ENCODE peak calls at places on chromosomes 4 and X, in ten cellular contexts. P is tibial artery; T is tibial nerve; R is lung; U is left ventricle myocardium inferior; G is CD4-positive, CD25-positive, alpha-beta regulatory T cell; V is mesendoderm; Y is right atrium auricular region; W is HepG2; N is psoas muscle. Q is an unnamed sample. For H3K36me3 and H3K4me1, the result is how much of the 10 kb centered on the place peaks cover.

GRCh38 chr4:137541866-137542648 is 9.8 kb upstream of the PCDH18 start:
- DNase-seq in P (no peak), T (no peak), R (no peak), U (no peak), G (no peak), V (no peak), Y (no peak), W (no peak), N (no peak), Q (no peak)

GRCh38 chr4:114998316-114998715 is 115.1 kb downstream of the NDST4 start:
- DNase-seq in P (no peak), T (no peak), R (no peak), U (no peak), G (no peak), V (no peak), Y (no peak), W (no peak), N (no peak), Q (no peak)

GRCh38 chrX:26651755-26652154 is 435.8 kb downstream of the MAGEB5 start:
- DNase-seq in P (no peak), T (no peak), R (no peak), U (no peak), G (no peak), V (no peak), Y (no peak), W (no peak), N (no peak), Q (no peak)

GRCh38 chr4:72397314-72397713 is 171.7 kb downstream of the ADAMTS3 start:
- DNase-seq in P (no peak), T (no peak), R (no peak), U (no peak), G (no peak), V (no peak), Y (no peak), W (no peak), N (no peak), Q (no peak)

GRCh38 chr4:42906906-42907774 is 14.6 kb downstream of the GRXCR1 start:
- DNase-seq in P (no peak), T (no peak), R (no peak), U (no peak), G (no peak), V (peak), Y (no peak), W (no peak), N (no peak), Q (no peak)

GRCh38 chrX:69067841-69068240 is 97.4 kb downstream of the PJA1 start:
- DNase-seq in P (no peak), T (no peak), R (no peak), U (no peak), G (no peak), V (no peak), Y (no peak), W (no peak), N (no peak), Q (no peak)

GRCh38 chr4:125735107-125735506 is 420.4 kb downstream of the FAT4 start:
- DNase-seq in P (no peak), T (no peak), R (peak), U (no peak), G (no peak), V (peak), Y (peak), W (peak), N (no peak), Q (no peak)

GRCh38 chrX:70196961-70197805 is 19.9 kb downstream of the DGAT2L6 start:
- DNase-seq in P (peak), T (peak), R (peak), U (peak), G (peak), V (peak), Y (no peak), W (peak), N (no peak), Q (peak)

GRCh38 chrX:71542411-71542810 is 9.5 kb downstream of the OGT start:
- DNase-seq in P (no peak), T (no peak), R (no peak), U (no peak), G (no peak), V (no peak), Y (no peak), W (no peak), N (no peak), Q (no peak)

GRCh38 chrX:31074522-31074921 is 2.7 kb upstream of the FTHL17 start:
- DNase-seq in P (no peak), T (no peak), R (no peak), U (no peak), G (no peak), V (no peak), Y (no peak), W (no peak), N (no peak), Q (no peak)

GRCh38 chrX:53288173-53288572 is 6.8 kb upstream of the IQSEC2 start:
- DNase-seq in P (peak), T (no peak), R (no peak), U (peak), G (peak), V (peak), Y (peak), W (no peak), N (peak), Q (no peak)

GRCh38 chr4:68011684-68012083 is 48.4 kb upstream of the TMPRSS11A start:
- DNase-seq in P (no peak), T (no peak), R (no peak), U (no peak), G (no peak), V (no peak), Y (no peak), W (no peak), N (no peak), Q (no peak)

GRCh38 chr4:78774395-78774794 is 1.8 kb upstream of the BMP2K start:
- DNase-seq in P (no peak), T (no peak), R (no peak), U (no peak), G (no peak), V (no peak), Y (no peak), W (no peak), N (no peak), Q (no peak)

GRCh38 chr4:37970702-37971101 is 10.5 kb downstream of the PTTG2 start:
- DNase-seq in P (peak), T (no peak), R (peak), U (peak), G (peak), V (peak), Y (peak), W (peak), N (peak), Q (peak)

GRCh38 chr4:180084561-180084960 is 2158.6 kb upstream of the TENM3 start:
- DNase-seq in P (no peak), T (no peak), R (no peak), U (no peak), G (no peak), V (no peak), Y (no peak), W (no peak), N (no peak), Q (no peak)

GRCh38 chrX:76148011-76148665 is 24.7 kb upstream of the PBDC1 start:
- DNase-seq in P (no peak), T (no peak), R (no peak), U (no peak), G (no peak), V (peak), Y (no peak), W (peak), N (no peak), Q (peak)

GRCh38 chrX:125757794-125758564 is 408.1 kb downstream of the DCAF12L2 start:
- DNase-seq in P (peak), T (no peak), R (no peak), U (peak), G (no peak), V (no peak), Y (no peak), W (no peak), N (no peak), Q (no peak)

GRCh38 chr4:100826808-100827548 is 309.2 kb upstream of the EMCN start:
- DNase-seq in P (no peak), T (no peak), R (no peak), U (no peak), G (no peak), V (no peak), Y (no peak), W (no peak), N (no peak), Q (no peak)

GRCh38 chr4:142840516-142841123 is 5.5 kb downstream of the INPP4B start:
- DNase-seq in P (no peak), T (no peak), R (no peak), U (no peak), G (no peak), V (peak), Y (no peak), W (peak), N (no peak), Q (peak)

GRCh38 chr4:38723114-38723513 is 59.1 kb downstream of the KLF3 start:
- DNase-seq in P (no peak), T (no peak), R (no peak), U (no peak), G (no peak), V (no peak), Y (no peak), W (no peak), N (no peak), Q (no peak)

GRCh38 chr4:55398966-55399365 is 3.2 kb downstream of the TMEM165 start:
- DNase-seq in P (no peak), T (no peak), R (no peak), U (no peak), G (no peak), V (no peak), Y (no peak), W (peak), N (no peak), Q (no peak)
- H3K36me3 ChIP-seq in P (under half), T (under half), R (under half), U (under half), G (under half), V (under half), Y (under half), W (under half), N (under half), Q (under half)

GRCh38 chrX:107673933-107674479 is 45.7 kb downstream of the PRPS1 start:
- DNase-seq in P (peak), T (peak), R (peak), U (peak), G (peak), V (no peak), Y (peak), W (no peak), N (peak), Q (peak)

GRCh38 chrX:107674480-107675364 is 46.4 kb downstream of the PRPS1 start:
- DNase-seq in P (peak), T (peak), R (peak), U (peak), G (peak), V (no peak), Y (peak), W (no peak), N (peak), Q (no peak)

GRCh38 chrX:107672955-107673378 is 44.7 kb downstream of the PRPS1 start:
- DNase-seq in P (peak), T (peak), R (peak), U (peak), G (peak), V (peak), Y (peak), W (peak), N (peak), Q (peak)

GRCh38 chrX:107675365-107675654 is 47.0 kb downstream of the PRPS1 start:
- DNase-seq in P (no peak), T (no peak), R (no peak), U (no peak), G (no peak), V (no peak), Y (no peak), W (no peak), N (no peak), Q (no peak)

GRCh38 chrX:107673401-107673800 is 45.1 kb downstream of the PRPS1 start:
- DNase-seq in P (no peak), T (no peak), R (no peak), U (no peak), G (no peak), V (no peak), Y (no peak), W (no peak), N (no peak), Q (no peak)
- H3K27ac ChIP-seq in P (peak), T (peak), R (peak), U (peak), G (peak), V (no peak), Y (peak), W (no peak), N (peak), Q (peak)

GRCh38 chr4:15007201-15007600 is 4.9 kb downstream of the CPEB2 start:
- DNase-seq in P (no peak), T (no peak), R (no peak), U (no peak), G (no peak), V (peak), Y (no peak), W (no peak), N (no peak), Q (no peak)

GRCh38 chr4:15012017-15012788 is 9.9 kb downstream of the CPEB2 start:
- DNase-seq in P (no peak), T (no peak), R (no peak), U (no peak), G (no peak), V (no peak), Y (no peak), W (no peak), N (no peak), Q (no peak)

GRCh38 chr4:15013585-15013984 is 11.3 kb downstream of the CPEB2 start:
- DNase-seq in P (no peak), T (no peak), R (no peak), U (no peak), G (no peak), V (no peak), Y (no peak), W (no peak), N (no peak), Q (no peak)

GRCh38 chr4:15011166-15011565 is 8.9 kb downstream of the CPEB2 start:
- DNase-seq in P (no peak), T (no peak), R (no peak), U (no peak), G (no peak), V (no peak), Y (no peak), W (no peak), N (no peak), Q (no peak)

DNA sequence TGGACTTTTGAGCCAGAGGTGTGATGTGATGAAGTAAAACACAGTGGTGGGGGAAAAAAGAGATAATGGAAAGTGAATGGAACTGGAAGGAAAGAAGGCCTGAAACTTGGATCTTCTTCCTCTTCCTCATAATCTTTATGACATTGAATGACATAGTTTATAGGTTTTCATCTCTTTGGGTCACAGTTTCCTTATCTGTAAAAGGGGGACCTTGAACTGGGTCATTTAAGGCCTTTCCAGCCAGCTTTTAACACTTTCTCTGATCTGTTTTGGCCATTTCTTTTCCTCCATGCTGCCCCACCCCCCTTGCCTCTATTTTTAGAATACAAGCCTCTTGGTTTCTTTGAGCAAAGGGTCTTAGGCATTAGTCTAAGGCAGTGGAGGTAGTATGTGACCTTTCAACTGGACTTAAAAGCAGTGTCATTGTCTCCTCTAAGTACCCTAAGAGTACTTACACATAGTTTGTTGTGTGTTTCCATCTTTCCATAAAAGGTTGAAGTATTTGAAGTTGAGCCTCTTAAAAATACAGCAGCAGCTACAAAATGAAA is 7.8 kb downstream of the CPEB2 start:
- DNase-seq in P (no peak), T (no peak), R (no peak), U (no peak), G (no peak), V (no peak), Y (no peak), W (no peak), N (no peak), Q (no peak)
- H3K4me1 ChIP-seq in P (under half), T (half or more), R (under half), U (half or more), G (under half), V (under half), Y (half or more), W (under half), N (under half), Q (under half)

DNA sequence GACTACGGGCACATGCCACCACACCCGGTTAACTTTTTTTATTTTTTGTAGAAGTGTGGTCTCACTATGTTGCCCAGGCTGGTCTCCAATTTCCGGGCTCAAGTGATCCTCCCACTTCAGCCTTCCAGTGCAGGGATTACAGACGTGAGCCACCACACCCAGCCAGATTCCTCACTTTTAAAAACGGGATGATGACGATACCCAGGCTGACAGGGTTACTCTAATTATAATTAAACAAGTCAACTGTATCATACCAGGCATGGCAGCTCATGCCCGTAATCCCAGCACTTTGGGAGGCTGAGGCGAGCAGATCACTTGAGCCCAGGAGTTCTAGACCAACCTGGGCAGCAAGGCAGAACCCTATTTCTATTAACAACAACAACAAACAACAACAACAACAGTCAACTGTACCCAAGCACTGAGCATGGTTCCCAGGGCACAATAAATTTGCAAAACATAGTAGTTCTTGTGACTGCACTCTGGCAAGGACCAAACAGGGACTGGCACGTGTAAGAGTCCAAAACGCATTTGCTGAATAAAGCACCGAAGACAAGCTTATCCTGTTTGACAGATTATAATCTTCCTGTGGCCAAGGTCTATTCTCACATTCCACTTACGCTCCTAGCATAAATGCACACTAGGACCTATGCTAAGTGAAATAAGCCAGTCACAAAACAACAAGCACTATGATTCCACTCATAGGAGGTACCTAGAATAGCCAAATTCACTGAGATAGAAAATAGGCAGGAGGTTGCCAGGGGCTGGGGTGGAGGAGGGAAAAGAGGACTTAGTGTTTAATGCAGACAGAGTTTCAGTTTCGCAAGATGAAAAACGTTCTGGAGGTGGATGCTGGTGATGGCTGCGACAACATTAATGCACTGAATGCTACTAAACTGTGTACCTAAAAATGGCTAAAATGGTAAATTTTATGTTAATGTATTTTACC is 77.5 kb downstream of the IRF2 start:
- DNase-seq in P (no peak), T (no peak), R (no peak), U (no peak), G (no peak), V (no peak), Y (no peak), W (no peak), N (peak), Q (no peak)
- H3K36me3 ChIP-seq in P (under half), T (under half), R (under half), U (half or more), G (half or more), V (under half), Y (under half), W (half or more), N (half or more), Q (under half)

GRCh38 chrX:66756717-66757116 is 117.8 kb upstream of the EDA2R start:
- DNase-seq in P (no peak), T (no peak), R (no peak), U (no peak), G (no peak), V (no peak), Y (no peak), W (no peak), N (no peak), Q (no peak)
- H3K27ac ChIP-seq in P (no peak), T (no peak), R (no peak), U (no peak), G (no peak), V (no peak), Y (no peak), W (no peak), N (no peak), Q (no peak)